ENCODE peak calls at places on chromosomes 5 and 9, in four cellular contexts. T is HepG2, I is Peyer's patch, F is endothelial cell of umbilical vein. X is an unnamed sample.

GRCh38 chr5:151315998-151316597 is 12.5 kb upstream of the SLC36A3 start:
- DNase-seq in T (peak), I (peak), F (peak), X (peak)

GRCh38 chr9:36461341-36461740 is 61.3 kb upstream of the RNF38 start:
- DNase-seq in T (no peak), I (no peak), F (no peak), X (no peak)

GRCh38 chr5:57494104-57495098 is 11.8 kb upstream of the ACTBL2 start:
- DNase-seq in T (peak), I (peak), F (peak), X (peak)

GRCh38 chr9:135216666-135217431 is 129.4 kb downstream of the OLFM1 start:
- DNase-seq in T (no peak), I (no peak), F (no peak), X (no peak)

GRCh38 chr5:178356459-178356872 is 123.9 kb upstream of the PHYKPL start:
- DNase-seq in T (no peak), I (no peak), F (no peak), X (no peak)

GRCh38 chr5:141636413-141637265 is at the start of the genes HDAC3 and RELL2:
- DNase-seq in T (peak), I (peak), F (peak), X (peak)

GRCh38 chr9:8876303-8876702 is 1076.7 kb upstream of the DMAC1 start:
- DNase-seq in T (no peak), I (no peak), F (no peak), X (no peak)

GRCh38 chr5:122788371-122788770 is 13.5 kb downstream of the SNX2 start:
- DNase-seq in T (no peak), I (no peak), F (no peak), X (no peak)

GRCh38 chr5:106865279-106865678 is 805.5 kb downstream of the EFNA5 start:
- DNase-seq in T (no peak), I (no peak), F (no peak), X (no peak)

GRCh38 chr9:84385357-84386040 is 44.9 kb upstream of the SLC28A3 start:
- DNase-seq in T (no peak), I (no peak), F (no peak), X (no peak)

GRCh38 chr9:93062364-93062763 is 3.9 kb downstream of the SUSD3 start:
- DNase-seq in T (no peak), I (no peak), F (no peak), X (no peak)

GRCh38 chr9:23830949-23831730 is 5.1 kb upstream of the ELAVL2 start:
- DNase-seq in T (no peak), I (no peak), F (no peak), X (peak)

GRCh38 chr5:155700333-155700732 is 626.6 kb upstream of the SGCD start:
- DNase-seq in T (no peak), I (no peak), F (no peak), X (no peak)

GRCh38 chr5:116632890-116633289 is 58.3 kb upstream of the SEMA6A start:
- DNase-seq in T (no peak), I (no peak), F (no peak), X (no peak)

GRCh38 chr5:96329294-96329693 is 103.8 kb downstream of the PCSK1 start:
- DNase-seq in T (no peak), I (no peak), F (peak), X (no peak)

GRCh38 chr9:95239071-95239470 is 78.4 kb downstream of the FANCC start:
- DNase-seq in T (no peak), I (no peak), F (no peak), X (no peak)

GRCh38 chr9:110116543-110116885 is 91.4 kb downstream of the C9orf152 start:
- DNase-seq in T (no peak), I (no peak), F (no peak), X (no peak)

GRCh38 chr9:111483419-111483861 is 743 bp downstream of the ECPAS start:
- DNase-seq in T (peak), I (no peak), F (no peak), X (peak)

GRCh38 chr5:14998494-14998893 is 126.9 kb upstream of the ANKH start:
- DNase-seq in T (no peak), I (no peak), F (no peak), X (no peak)

GRCh38 chr5:106202035-106202434 is 1468.7 kb downstream of the EFNA5 start:
- DNase-seq in T (no peak), I (no peak), F (no peak), X (no peak)

GRCh38 chr5:128225245-128226030 is 141.9 kb downstream of the SLC12A2 start:
- DNase-seq in T (no peak), I (no peak), F (no peak), X (no peak)

GRCh38 chr5:33612386-33612785 is 171.6 kb downstream of the TARS1 start:
- DNase-seq in T (no peak), I (no peak), F (no peak), X (no peak)

GRCh38 chr9:89319015-89319905 is 960 bp downstream of the SECISBP2 start:
- DNase-seq in T (no peak), I (no peak), F (no peak), X (peak)

GRCh38 chr9:115328228-115328627 is 210.3 kb upstream of the TNC start:
- DNase-seq in T (no peak), I (no peak), F (no peak), X (no peak)

GRCh38 chr9:36320457-36320856 is 62.2 kb upstream of the GNE start:
- DNase-seq in T (no peak), I (no peak), F (no peak), X (no peak)

GRCh38 chr9:99259231-99259918 is 37.3 kb downstream of the SEC61B start:
- DNase-seq in T (no peak), I (peak), F (peak), X (peak)

GRCh38 chr5:61575103-61575502 is 243.0 kb downstream of the ZSWIM6 start:
- DNase-seq in T (no peak), I (no peak), F (peak), X (peak)

GRCh38 chr9:136889858-136890257 is 3.5 kb downstream of the TRAF2 start:
- DNase-seq in T (no peak), I (no peak), F (no peak), X (no peak)

GRCh38 chr9:71589612-71590011 is 178.7 kb downstream of the CEMIP2 start:
- DNase-seq in T (no peak), I (no peak), F (no peak), X (no peak)

GRCh38 chr9:133509179-133510083 is 15.3 kb downstream of the MYMK start:
- DNase-seq in T (no peak), I (peak), F (no peak), X (no peak)

GRCh38 chr9:120578614-120579013 is 1.4 kb downstream of the CDK5RAP2 start:
- DNase-seq in T (no peak), I (no peak), F (no peak), X (no peak)

GRCh38 chr9:120583958-120584369 is 4.0 kb upstream of the CDK5RAP2 start:
- DNase-seq in T (peak), I (peak), F (peak), X (peak)

GRCh38 chr9:120579139-120579749 is 723 bp downstream of the CDK5RAP2 start:
- DNase-seq in T (no peak), I (no peak), F (peak), X (peak)

GRCh38 chr9:120580591-120580896 is 577 bp upstream of the CDK5RAP2 start:
- DNase-seq in T (no peak), I (no peak), F (no peak), X (no peak)

GRCh38 chr9:120579750-120580590 is at the start of gene CDK5RAP2:
- DNase-seq in T (peak), I (peak), F (peak), X (peak)
- TF ChIP-seq POLR2A in T (peak), I (no peak), F (no peak), X (peak)

DNA sequence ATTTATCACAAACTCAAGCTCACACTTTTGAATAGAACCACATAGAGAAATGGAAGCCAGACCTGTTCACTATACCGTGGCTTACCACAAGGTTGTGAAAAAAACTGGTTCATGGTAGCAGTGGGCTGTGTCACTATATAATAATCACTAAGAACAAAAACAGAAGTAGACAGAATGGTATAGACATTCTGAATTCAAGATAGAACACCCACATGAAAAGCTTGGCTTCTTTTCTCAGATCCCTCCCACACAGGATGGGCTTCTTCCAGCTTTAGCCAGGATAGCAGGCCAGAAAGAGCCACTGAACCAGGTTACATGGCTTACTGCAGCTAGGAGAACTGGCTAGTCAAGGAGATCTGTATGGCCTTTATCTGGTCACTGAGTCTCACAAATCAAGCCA is 6.1 kb upstream of the NRG2 start:
- DNase-seq in T (no peak), I (no peak), F (no peak), X (no peak)
- TF ChIP-seq POLR2A in T (no peak), I (no peak), F (no peak), X (no peak)

GRCh38 chr9:127765418-127765817 is 13.0 kb downstream of the SH2D3C start:
- DNase-seq in T (no peak), I (no peak), F (no peak), X (no peak)

GRCh38 chr9:127761491-127761904 is 17.0 kb downstream of the SH2D3C start:
- DNase-seq in T (no peak), I (no peak), F (no peak), X (no peak)

GRCh38 chr9:127762111-127762676 is 16.3 kb downstream of the SH2D3C start:
- DNase-seq in T (no peak), I (no peak), F (peak), X (no peak)

GRCh38 chr9:127761061-127761460 is 17.4 kb downstream of the SH2D3C start:
- DNase-seq in T (no peak), I (no peak), F (no peak), X (no peak)

GRCh38 chr9:127763918-127764384 is 14.5 kb downstream of the SH2D3C start:
- DNase-seq in T (peak), I (peak), F (peak), X (peak)
- TF ChIP-seq POLR2A in T (no peak), I (no peak), F (peak), X (no peak)

GRCh38 chr5:10627185-10628115 is 63.6 kb downstream of the ANKRD33B start:
- DNase-seq in T (peak), I (peak), F (peak), X (peak)

GRCh38 chr5:10631597-10631996 is 67.7 kb downstream of the ANKRD33B start:
- DNase-seq in T (no peak), I (no peak), F (no peak), X (no peak)

GRCh38 chr5:10630126-10630525 is 66.3 kb downstream of the ANKRD33B start:
- DNase-seq in T (no peak), I (no peak), F (no peak), X (no peak)

GRCh38 chr5:10628601-10629000 is 64.7 kb downstream of the ANKRD33B start:
- DNase-seq in T (no peak), I (peak), F (no peak), X (no peak)

GRCh38 chr5:10629661-10630060 is 65.8 kb downstream of the ANKRD33B start:
- DNase-seq in T (no peak), I (peak), F (no peak), X (no peak)
- TF ChIP-seq POLR2A in T (no peak), I (no peak), F (no peak), X (no peak)

GRCh38 chr9:131477367-131477766 is 25.4 kb upstream of the POMT1 start:
- DNase-seq in T (no peak), I (no peak), F (no peak), X (no peak)

GRCh38 chr9:131478911-131479310 is 23.8 kb upstream of the POMT1 start:
- DNase-seq in T (no peak), I (no peak), F (no peak), X (no peak)

GRCh38 chr9:131476777-131477345 is 25.9 kb upstream of the POMT1 start:
- DNase-seq in T (no peak), I (no peak), F (no peak), X (no peak)

GRCh38 chr9:131478421-131478868 is 24.3 kb upstream of the POMT1 start:
- DNase-seq in T (peak), I (peak), F (peak), X (peak)

GRCh38 chr9:131477816-131478419 is 24.8 kb upstream of the POMT1 start:
- DNase-seq in T (no peak), I (no peak), F (no peak), X (no peak)
- TF ChIP-seq POLR2A in T (no peak), I (no peak), F (no peak), X (no peak)

DNA sequence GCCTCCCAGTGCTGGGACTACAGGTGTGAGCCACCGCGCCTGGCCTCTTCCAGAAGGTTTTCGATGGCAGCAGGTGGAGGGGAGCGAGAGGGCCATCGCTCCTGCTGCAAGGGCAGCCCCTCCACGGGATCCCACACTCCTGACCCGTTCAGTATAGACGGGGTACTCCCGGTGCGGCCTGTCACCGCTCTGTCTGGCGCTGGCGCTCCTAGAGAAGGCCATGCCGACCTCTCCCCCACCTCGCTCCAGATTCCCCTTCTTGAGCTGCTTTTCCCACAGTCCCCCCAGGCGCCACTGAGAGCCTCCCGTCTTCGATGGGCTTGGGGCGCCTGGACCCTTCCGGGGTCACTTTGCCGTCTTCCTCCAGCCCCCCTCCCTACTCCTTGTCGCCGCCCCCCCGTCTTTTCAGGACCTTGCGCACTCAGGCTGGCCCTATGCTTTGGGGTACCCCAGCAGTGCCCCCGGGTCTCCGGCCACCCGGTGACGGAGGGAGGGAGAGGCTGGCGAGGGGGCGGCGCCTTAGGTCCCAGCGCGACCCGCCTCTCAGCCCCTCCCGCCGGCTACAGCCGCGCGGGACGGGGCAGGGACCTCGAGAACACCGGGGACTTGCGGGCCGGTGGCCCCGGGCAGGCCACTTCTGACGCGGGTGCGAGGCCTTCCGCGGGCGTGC is 4.2 kb upstream of the SQSTM1 start:
- DNase-seq in T (no peak), I (no peak), F (no peak), X (peak)
- TF ChIP-seq POLR2A in T (no peak), I (no peak), F (no peak), X (no peak)